ENCODE peak calls at places on chromosomes 12 and 14, in four cellular contexts. P, F, G and L are unnamed samples.

GRCh38 chr12:75981773-75982564 is 49.6 kb downstream of the PHLDA1 start:
- DNase-seq in F (no peak), G (peak), P (no peak), L (no peak)

GRCh38 chr14:59484611-59485174 is 376 bp downstream of the JKAMP start:
- DNase-seq in F (no peak), P (no peak), G (peak), L (peak)

GRCh38 chr14:52463375-52463774 is 88.9 kb downstream of the TXNDC16 start:
- DNase-seq in F (no peak), G (no peak), P (no peak), L (no peak)

GRCh38 chr12:114676142-114676741 is 7.7 kb downstream of the TBX3 start:
- DNase-seq in G (no peak), F (peak), P (no peak), L (no peak)

GRCh38 chr14:79043194-79043889 is 873.2 kb downstream of the NRXN3 start:
- DNase-seq in F (no peak), G (no peak), P (no peak), L (no peak)

GRCh38 chr14:24441904-24442239 is 704 bp downstream of the SDR39U1 start:
- DNase-seq in G (no peak), P (no peak), F (no peak), L (peak)

GRCh38 chr12:58176296-58176869 is 235.0 kb downstream of the ATP23 start:
- DNase-seq in P (no peak), F (peak), G (peak), L (peak)

GRCh38 chr12:52029686-52030085 is 21.6 kb upstream of the NR4A1 start:
- DNase-seq in F (no peak), P (no peak), G (peak), L (peak)

GRCh38 chr12:123973552-123974341 is 732 bp downstream of the ZNF664 start:
- DNase-seq in G (peak), F (peak), P (no peak), L (peak)

GRCh38 chr14:70901218-70901772 is 6.0 kb upstream of the PCNX1 start:
- DNase-seq in G (no peak), F (no peak), P (no peak), L (no peak)

GRCh38 chr12:77122236-77122635 is 56.9 kb upstream of the E2F7 start:
- DNase-seq in P (no peak), F (no peak), G (peak), L (no peak)

GRCh38 chr14:101151226-101151929 is 247.9 kb upstream of the RTL1 start:
- DNase-seq in F (no peak), P (no peak), G (peak), L (no peak)

GRCh38 chr14:55099741-55100140 is 29.3 kb upstream of the LGALS3 start:
- DNase-seq in G (no peak), F (no peak), P (no peak), L (no peak)

GRCh38 chr12:93403988-93404803 is 26.5 kb downstream of the NUDT4 start:
- DNase-seq in F (no peak), G (no peak), P (no peak), L (no peak)

GRCh38 chr12:27277846-27278260 is 33.8 kb downstream of the STK38L start:
- DNase-seq in G (peak), F (no peak), P (no peak), L (peak)

GRCh38 chr14:103815253-103815652 is 32.1 kb downstream of the PPP1R13B start:
- DNase-seq in G (no peak), F (no peak), P (no peak), L (no peak)

GRCh38 chr12:10331642-10332239 is 24.1 kb downstream of the KLRD1 start:
- DNase-seq in P (no peak), G (peak), F (no peak), L (peak)

GRCh38 chr12:108441549-108441948 is 73.5 kb upstream of the FICD start:
- DNase-seq in F (no peak), G (no peak), P (no peak), L (no peak)

GRCh38 chr12:104522985-104523719 is 66.4 kb downstream of the CHST11 start:
- DNase-seq in G (no peak), F (no peak), P (no peak), L (no peak)

GRCh38 chr12:55365086-55365485 is 2.3 kb downstream of the OR6C75 start:
- DNase-seq in G (no peak), P (no peak), F (no peak), L (no peak)

GRCh38 chr14:38208825-38209562 is 1.3 kb downstream of the SSTR1 start:
- DNase-seq in P (no peak), G (no peak), F (no peak), L (no peak)

GRCh38 chr12:20044304-20044703 is 324.0 kb upstream of the PDE3A start:
- DNase-seq in F (no peak), G (no peak), P (no peak), L (no peak)

GRCh38 chr12:31217356-31218130 is 108.4 kb downstream of the SINHCAF start:
- DNase-seq in G (no peak), F (no peak), P (no peak), L (no peak)

GRCh38 chr14:61065671-61066070 is 84.6 kb downstream of the SLC38A6 start:
- DNase-seq in G (no peak), F (no peak), P (no peak), L (no peak)

GRCh38 chr12:26027401-26027800 is 68.9 kb downstream of the RASSF8 start:
- DNase-seq in F (no peak), G (no peak), P (no peak), L (no peak)

GRCh38 chr12:102484017-102484731 is 3.8 kb upstream of the IGF1 start:
- DNase-seq in G (peak), P (no peak), F (peak), L (peak)

GRCh38 chr14:95609398-95609990 is 74.6 kb downstream of the GLRX5 start:
- DNase-seq in P (no peak), F (peak), G (peak), L (peak)

GRCh38 chr14:86333506-86333905 is 803.6 kb downstream of the FLRT2 start:
- DNase-seq in G (no peak), P (no peak), F (no peak), L (no peak)

GRCh38 chr14:99509871-99510555 is 28.8 kb downstream of the CCNK start:
- DNase-seq in P (no peak), F (no peak), G (no peak), L (no peak)

GRCh38 chr14:81655423-81656314 is 122.0 kb upstream of the SEL1L start:
- DNase-seq in P (no peak), F (peak), G (peak), L (no peak)

GRCh38 chr12:132336451-132337413 is 7.3 kb upstream of the GALNT9 start:
- DNase-seq in P (no peak), F (no peak), G (no peak), L (no peak)

GRCh38 chr12:26204612-26205289 is 9.4 kb downstream of the SSPN start:
- DNase-seq in P (no peak), F (peak), G (no peak), L (no peak)

GRCh38 chr14:56116128-56116900 is 1.9 kb upstream of the PELI2 start:
- DNase-seq in G (no peak), F (no peak), P (no peak), L (no peak)

DNA sequence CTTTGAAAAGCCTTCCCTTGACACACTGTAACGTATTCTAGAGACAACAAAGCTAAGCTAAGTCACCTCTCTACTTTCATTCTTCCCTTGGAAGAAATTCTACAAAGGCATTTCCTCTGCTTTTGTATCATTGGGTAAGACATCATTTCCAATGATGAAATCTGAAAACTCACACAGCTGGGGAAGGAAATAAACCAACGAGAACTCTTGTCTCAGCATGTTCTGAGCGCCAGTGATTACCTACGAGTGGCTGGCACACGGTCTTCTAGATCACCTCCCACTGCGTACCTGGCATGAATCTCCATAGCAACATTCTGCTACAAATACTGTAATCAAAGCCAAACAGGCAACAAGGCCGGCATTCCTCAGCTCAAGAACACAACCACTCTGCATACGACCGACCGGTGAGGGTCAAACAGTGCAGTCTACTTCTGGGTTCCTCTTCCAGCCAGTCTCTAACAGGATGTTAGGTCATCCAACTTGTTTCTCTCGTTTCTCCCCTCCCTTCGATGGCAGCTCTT is 7.6 kb downstream of the VPS37B start:
- DNase-seq in F (peak), P (no peak), G (peak), L (peak)
- TF ChIP-seq POLR2A in F (no peak), P (peak), G (no peak), L (no peak)

DNA sequence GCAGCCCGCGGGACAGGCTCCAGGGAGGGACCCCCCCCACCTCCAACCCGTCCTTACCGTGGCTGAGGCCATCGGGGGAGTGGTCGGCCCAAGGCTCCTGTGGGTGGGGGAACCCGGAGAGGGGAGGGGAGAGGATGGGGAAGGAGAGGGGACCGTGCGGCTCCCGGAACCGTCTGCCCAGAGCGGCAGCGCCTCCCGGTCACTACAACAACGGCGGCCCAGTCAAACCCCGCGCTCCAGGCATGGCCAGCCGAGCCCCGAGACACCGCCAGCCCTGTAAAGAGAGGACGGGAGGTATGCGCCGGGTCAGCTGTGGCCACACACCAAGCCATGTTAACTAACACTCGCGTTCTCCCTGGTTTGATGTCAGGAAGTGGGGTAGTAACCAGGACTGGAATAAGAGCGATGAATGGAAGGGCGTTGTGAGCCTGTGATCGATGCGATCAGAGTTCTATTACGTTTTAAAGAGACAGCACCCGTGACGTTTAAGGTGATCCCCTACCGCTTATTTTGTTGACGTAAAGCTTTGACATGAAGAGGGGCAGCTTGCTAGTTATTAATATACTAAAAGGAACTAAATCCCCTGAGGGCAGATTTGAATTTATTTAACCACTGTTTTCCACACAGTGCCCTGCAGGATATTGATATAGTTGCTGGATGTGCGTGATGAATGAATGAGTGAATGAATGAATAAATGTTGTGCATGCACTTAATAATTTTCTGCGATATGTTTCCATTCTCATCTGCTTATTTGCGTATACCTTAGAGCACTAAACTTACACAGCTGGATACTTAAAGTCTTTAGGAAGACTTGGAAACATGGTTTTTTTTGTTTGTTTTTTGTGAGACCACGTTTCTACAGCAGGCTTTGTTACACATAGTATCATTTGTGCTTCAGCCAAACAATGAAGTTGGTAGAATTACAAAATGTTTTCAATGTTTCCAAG is at the start of gene POC1B:
- DNase-seq in F (peak), G (peak), P (peak), L (peak)
- TF ChIP-seq POLR2A in F (peak), G (peak), P (peak), L (no peak)

GRCh38 chr12:5262885-5263284 is 169.0 kb upstream of the NTF3 start:
- DNase-seq in G (no peak), P (no peak), F (no peak), L (no peak)
- TF ChIP-seq POLR2A in G (no peak), P (no peak), F (no peak), L (no peak)

GRCh38 chr14:104967414-104968152 is 10.6 kb downstream of the AHNAK2 start:
- DNase-seq in P (no peak), F (no peak), G (peak), L (no peak)
- TF ChIP-seq POLR2A in P (peak), F (no peak), G (no peak), L (no peak)

GRCh38 chr12:54126696-54127537 is 61.9 kb downstream of the SMUG1 start:
- DNase-seq in G (no peak), F (peak), P (no peak), L (peak)

GRCh38 chr12:54127538-54128259 is 61.1 kb downstream of the SMUG1 start:
- DNase-seq in F (no peak), P (no peak), G (no peak), L (no peak)

GRCh38 chr12:54129028-54129903 is 59.5 kb downstream of the SMUG1 start:
- DNase-seq in P (no peak), F (no peak), G (no peak), L (no peak)

GRCh38 chr12:54128466-54128865 is 60.3 kb downstream of the SMUG1 start:
- DNase-seq in G (no peak), P (no peak), F (no peak), L (no peak)

GRCh38 chr12:54125950-54126695 is 62.7 kb downstream of the SMUG1 start:
- DNase-seq in G (no peak), F (peak), P (no peak), L (no peak)
- TF ChIP-seq POLR2A in G (no peak), F (no peak), P (peak), L (no peak)

DNA sequence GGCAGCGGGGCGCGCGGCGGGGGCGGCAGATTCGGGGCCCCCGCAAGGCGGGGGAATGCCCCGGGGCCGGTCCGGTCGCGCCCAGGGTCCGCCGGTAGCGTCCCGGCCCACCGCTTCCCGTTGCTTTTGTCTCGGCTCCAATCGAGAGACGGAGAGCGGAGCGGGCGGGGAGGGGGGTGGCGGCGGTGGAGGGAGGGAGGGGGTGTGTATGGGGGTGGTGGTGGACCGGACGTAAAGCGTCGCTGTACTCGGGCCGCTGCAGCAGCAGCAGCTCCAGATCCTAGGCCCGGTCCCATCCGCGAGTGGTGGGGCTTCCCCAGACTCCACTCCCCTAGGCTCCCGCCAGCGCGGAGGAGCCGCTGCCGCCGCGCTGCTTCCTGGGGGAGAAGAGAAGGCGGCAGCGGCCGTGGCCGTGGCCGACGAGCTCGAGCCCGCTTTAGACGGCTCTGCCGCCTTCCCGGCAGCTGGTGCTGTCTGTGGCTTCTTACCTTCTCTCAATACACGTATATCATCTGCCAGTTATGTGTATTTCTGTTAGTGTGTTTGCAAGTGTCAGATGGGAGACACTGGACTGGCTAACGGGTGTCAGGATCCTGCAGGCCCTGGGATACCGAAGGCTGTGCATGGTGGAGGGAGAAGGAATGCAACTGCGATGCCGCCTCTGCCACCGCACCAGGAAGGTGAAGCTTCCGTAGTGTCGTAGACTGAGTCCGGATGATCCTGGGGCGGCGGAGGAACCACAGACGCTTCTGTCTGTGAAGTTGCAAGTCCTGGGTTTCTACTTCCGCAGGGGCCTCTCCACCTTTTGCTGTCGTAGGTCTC is 488 bp downstream of the CNOT2 start:
- DNase-seq in G (peak), F (peak), P (peak), L (peak)
- TF ChIP-seq POLR2A in G (no peak), F (no peak), P (peak), L (no peak)

GRCh38 chr12:50507474-50507838 is 2.7 kb downstream of the DIP2B start:
- DNase-seq in F (no peak), G (no peak), P (no peak), L (no peak)

GRCh38 chr12:50506753-50507473 is 2.1 kb downstream of the DIP2B start:
- DNase-seq in F (no peak), P (no peak), G (no peak), L (no peak)

GRCh38 chr12:50505386-50505827 is 622 bp downstream of the DIP2B start:
- DNase-seq in G (no peak), F (peak), P (no peak), L (peak)

GRCh38 chr12:50505945-50506344 is 1.2 kb downstream of the DIP2B start:
- DNase-seq in P (no peak), F (no peak), G (no peak), L (no peak)

GRCh38 chr12:50504798-50505385 is at the start of gene DIP2B:
- DNase-seq in G (peak), F (peak), P (peak), L (peak)
- TF ChIP-seq POLR2A in G (peak), F (peak), P (peak), L (peak)

GRCh38 chr12:92138144-92138543 is 7.5 kb downstream of the BTG1 start:
- DNase-seq in P (no peak), F (no peak), G (no peak), L (no peak)

GRCh38 chr12:92134638-92135274 is 10.9 kb downstream of the BTG1 start:
- DNase-seq in G (no peak), P (no peak), F (no peak), L (no peak)

GRCh38 chr12:92133795-92134637 is 11.6 kb downstream of the BTG1 start:
- DNase-seq in G (no peak), F (no peak), P (no peak), L (no peak)

GRCh38 chr12:92136883-92137582 is 8.6 kb downstream of the BTG1 start:
- DNase-seq in F (no peak), P (no peak), G (peak), L (no peak)

GRCh38 chr12:92136021-92136735 is 9.5 kb downstream of the BTG1 start:
- DNase-seq in P (no peak), G (no peak), F (no peak), L (no peak)
- TF ChIP-seq POLR2A in P (no peak), G (no peak), F (no peak), L (no peak)